ENCODE peak calls at places on chromosomes 11 and 22, in nine cellular contexts. F, T, U, L, W, O, C, B and G are unnamed samples.

GRCh38 chr11:64558869-64559268 is 32.2 kb upstream of the SLC22A12 start:
- DNase-seq in F (no peak), T (no peak), U (no peak), L (no peak), W (no peak), O (no peak), C (no peak), B (no peak), G (no peak)

GRCh38 chr11:47904808-47905207 is 56.7 kb upstream of the NUP160 start:
- DNase-seq in F (no peak), T (no peak), U (no peak), L (no peak), W (no peak), O (no peak), C (no peak), B (no peak), G (no peak)

GRCh38 chr11:109972181-109972715 is 120.9 kb upstream of the ZC3H12C start:
- DNase-seq in F (no peak), T (no peak), U (no peak), L (no peak), W (no peak), O (no peak), C (no peak), B (peak), G (no peak)

GRCh38 chr11:132466983-132467382 is 1065.3 kb downstream of the OPCML start:
- DNase-seq in F (no peak), T (no peak), U (no peak), L (no peak), W (no peak), O (no peak), C (no peak), B (no peak), G (no peak)

GRCh38 chr11:116960916-116961315 is 123.5 kb upstream of the APOA1 start:
- DNase-seq in F (peak), T (no peak), U (peak), L (no peak), W (no peak), O (no peak), C (no peak), B (peak), G (peak)

GRCh38 chr11:62445314-62445740 is 26.5 kb downstream of the SCGB1A1 start:
- DNase-seq in F (no peak), T (no peak), U (no peak), L (no peak), W (no peak), O (no peak), C (no peak), B (no peak), G (no peak)

GRCh38 chr11:37905707-37906417 is 1307.8 kb upstream of the RAG2 start:
- DNase-seq in F (peak), T (no peak), U (no peak), L (no peak), W (no peak), O (no peak), C (no peak), B (no peak), G (peak)

GRCh38 chr11:124724854-124725718 is 14.7 kb upstream of the NRGN start:
- DNase-seq in F (no peak), T (peak), U (no peak), L (no peak), W (peak), O (no peak), C (no peak), B (no peak), G (no peak)

GRCh38 chr11:129316781-129317180 is 58.9 kb upstream of the BARX2 start:
- DNase-seq in F (no peak), T (no peak), U (no peak), L (no peak), W (no peak), O (no peak), C (no peak), B (no peak), G (no peak)

GRCh38 chr11:8288824-8289223 is 25.1 kb upstream of the LMO1 start:
- DNase-seq in F (no peak), T (no peak), U (no peak), L (no peak), W (no peak), O (no peak), C (no peak), B (no peak), G (no peak)

GRCh38 chr11:76808996-76809395 is 25.8 kb downstream of the TSKU start:
- DNase-seq in F (no peak), T (no peak), U (no peak), L (no peak), W (no peak), O (no peak), C (no peak), B (no peak), G (no peak)

GRCh38 chr22:40281717-40282116 is 64.6 kb upstream of the ADSL start:
- DNase-seq in F (no peak), T (no peak), U (no peak), L (peak), W (no peak), O (no peak), C (no peak), B (no peak), G (peak)

GRCh38 chr11:130261546-130261945 is 53.2 kb downstream of the ZBTB44 start:
- DNase-seq in F (no peak), T (no peak), U (no peak), L (peak), W (no peak), O (no peak), C (no peak), B (no peak), G (no peak)

GRCh38 chr22:17912942-17913704 is 111.2 kb downstream of the MICAL3 start:
- DNase-seq in F (no peak), T (no peak), U (no peak), L (no peak), W (no peak), O (no peak), C (no peak), B (no peak), G (no peak)

GRCh38 chr22:19204640-19205039 is 26.1 kb upstream of the SLC25A1 start:
- DNase-seq in F (no peak), T (no peak), U (no peak), L (no peak), W (peak), O (no peak), C (no peak), B (no peak), G (no peak)

GRCh38 chr22:38007330-38007902 is 23.1 kb upstream of the SOX10 start:
- DNase-seq in F (no peak), T (no peak), U (no peak), L (no peak), W (no peak), O (no peak), C (no peak), B (no peak), G (no peak)

GRCh38 chr22:43862074-43862881 is at the start of gene SULT4A1:
- DNase-seq in F (no peak), T (no peak), U (peak), L (peak), W (peak), O (no peak), C (no peak), B (no peak), G (no peak)

GRCh38 chr22:48651036-48651890 is 1176.4 kb downstream of the BRD1 start:
- DNase-seq in F (no peak), T (no peak), U (peak), L (no peak), W (no peak), O (no peak), C (no peak), B (no peak), G (no peak)

GRCh38 chr11:72150882-72151281 is 15.4 kb downstream of the FOLR3 start:
- DNase-seq in F (no peak), T (no peak), U (no peak), L (no peak), W (no peak), O (no peak), C (no peak), B (no peak), G (no peak)

GRCh38 chr11:104105155-104105554 is 58.8 kb downstream of the PDGFD start:
- DNase-seq in F (no peak), T (no peak), U (no peak), L (no peak), W (no peak), O (no peak), C (no peak), B (no peak), G (no peak)

GRCh38 chr11:9797300-9797699 is 133.4 kb downstream of the SWAP70 start:
- DNase-seq in F (no peak), T (no peak), U (no peak), L (no peak), W (no peak), O (no peak), C (no peak), B (no peak), G (no peak)

GRCh38 chr11:18229501-18229900 is 7.1 kb downstream of the SAA4 start:
- DNase-seq in F (no peak), T (peak), U (no peak), L (no peak), W (no peak), O (no peak), C (no peak), B (no peak), G (no peak)

GRCh38 chr22:25451480-25452114 is 112.9 kb upstream of the GRK3 start:
- DNase-seq in F (no peak), T (no peak), U (no peak), L (no peak), W (no peak), O (no peak), C (no peak), B (no peak), G (peak)

GRCh38 chr11:69010964-69011623 is 2.0 kb downstream of the MRGPRF start:
- DNase-seq in F (peak), T (peak), U (peak), L (no peak), W (peak), O (no peak), C (no peak), B (peak), G (peak)

GRCh38 chr22:49262167-49262566 is 565.5 kb downstream of the BRD1 start:
- DNase-seq in F (no peak), T (no peak), U (no peak), L (no peak), W (peak), O (no peak), C (no peak), B (no peak), G (no peak)

GRCh38 chr22:20436309-20437252 is 1.0 kb downstream of the SCARF2 start:
- DNase-seq in F (no peak), T (no peak), U (peak), L (no peak), W (peak), O (no peak), C (no peak), B (no peak), G (no peak)